ENCODE peak calls at places on chromosomes 6 and 20, in ten cellular contexts. One of them, this sample, is unnamed.

GRCh38 chr20:57544838-57545564 is 15.9 kb upstream of the PCK1 start:
- DNase-seq in effector CD4-positive, alpha-beta T cell: no peak
- DNase-seq in left cardiac atrium: no peak
- DNase-seq in NCI-H446 treated with DMSO at 0.1 percent for 48 hours: no peak
- DNase-seq in NCI-H1092 treated with DMSO at 0.1 percent for 48 hours: no peak
- DNase-seq in amygdala: no peak
- DNase-seq in activated naive CD8-positive, alpha-beta T cell treated with anti-CD3 and anti-CD28 coated beads, Interleukin-2, amount 10 ng/mL, durations not matched to agents 7 days and 5 days: no peak
- DNase-seq in astrocyte of the spinal cord: no peak
- DNase-seq in LoVo: peak
- DNase-seq in GM13977: no peak
- DNase-seq in this sample: no peak

GRCh38 chr20:58624687-58625086 is 26.4 kb upstream of the STX16 start:
- DNase-seq in activated naive CD8-positive, alpha-beta T cell treated with anti-CD3 and anti-CD28 coated beads, Interleukin-2, amount 10 ng/mL, durations not matched to agents 7 days and 5 days: no peak
- DNase-seq in amygdala: no peak
- DNase-seq in astrocyte of the spinal cord: no peak
- DNase-seq in effector CD4-positive, alpha-beta T cell: no peak
- DNase-seq in LoVo: no peak
- DNase-seq in GM13977: no peak
- DNase-seq in NCI-H446 treated with DMSO at 0.1 percent for 48 hours: no peak
- DNase-seq in left cardiac atrium: no peak
- DNase-seq in NCI-H1092 treated with DMSO at 0.1 percent for 48 hours: no peak
- DNase-seq in this sample: peak

GRCh38 chr20:42611423-42611822 is 578.3 kb downstream of the PTPRT start:
- DNase-seq in effector CD4-positive, alpha-beta T cell: no peak
- DNase-seq in NCI-H1092 treated with DMSO at 0.1 percent for 48 hours: no peak
- DNase-seq in left cardiac atrium: no peak
- DNase-seq in NCI-H446 treated with DMSO at 0.1 percent for 48 hours: no peak
- DNase-seq in astrocyte of the spinal cord: no peak
- DNase-seq in GM13977: no peak
- DNase-seq in LoVo: no peak
- DNase-seq in amygdala: no peak
- DNase-seq in activated naive CD8-positive, alpha-beta T cell treated with anti-CD3 and anti-CD28 coated beads, Interleukin-2, amount 10 ng/mL, durations not matched to agents 7 days and 5 days: no peak
- DNase-seq in this sample: no peak

GRCh38 chr6:32973144-32973854 is 4.9 kb downstream of the BRD2 start:
- DNase-seq in amygdala: no peak
- DNase-seq in GM13977: peak
- DNase-seq in NCI-H446 treated with DMSO at 0.1 percent for 48 hours: no peak
- DNase-seq in activated naive CD8-positive, alpha-beta T cell treated with anti-CD3 and anti-CD28 coated beads, Interleukin-2, amount 10 ng/mL, durations not matched to agents 7 days and 5 days: no peak
- DNase-seq in NCI-H1092 treated with DMSO at 0.1 percent for 48 hours: peak
- DNase-seq in LoVo: no peak
- DNase-seq in left cardiac atrium: peak
- DNase-seq in effector CD4-positive, alpha-beta T cell: peak
- DNase-seq in astrocyte of the spinal cord: no peak
- DNase-seq in this sample: peak

GRCh38 chr6:144217264-144217663 is 66.9 kb downstream of the STX11 start:
- DNase-seq in left cardiac atrium: no peak
- DNase-seq in effector CD4-positive, alpha-beta T cell: no peak
- DNase-seq in amygdala: no peak
- DNase-seq in astrocyte of the spinal cord: no peak
- DNase-seq in GM13977: no peak
- DNase-seq in NCI-H1092 treated with DMSO at 0.1 percent for 48 hours: no peak
- DNase-seq in activated naive CD8-positive, alpha-beta T cell treated with anti-CD3 and anti-CD28 coated beads, Interleukin-2, amount 10 ng/mL, durations not matched to agents 7 days and 5 days: no peak
- DNase-seq in NCI-H446 treated with DMSO at 0.1 percent for 48 hours: no peak
- DNase-seq in LoVo: no peak
- DNase-seq in this sample: no peak

GRCh38 chr6:161922631-161923119 is 648.8 kb upstream of the AGPAT4 start:
- DNase-seq in amygdala: peak
- DNase-seq in NCI-H1092 treated with DMSO at 0.1 percent for 48 hours: peak
- DNase-seq in effector CD4-positive, alpha-beta T cell: no peak
- DNase-seq in GM13977: no peak
- DNase-seq in astrocyte of the spinal cord: peak
- DNase-seq in NCI-H446 treated with DMSO at 0.1 percent for 48 hours: no peak
- DNase-seq in activated naive CD8-positive, alpha-beta T cell treated with anti-CD3 and anti-CD28 coated beads, Interleukin-2, amount 10 ng/mL, durations not matched to agents 7 days and 5 days: peak
- DNase-seq in left cardiac atrium: peak
- DNase-seq in LoVo: peak
- DNase-seq in this sample: no peak

GRCh38 chr6:2791124-2792050 is 26.2 kb downstream of the WRNIP1 start:
- DNase-seq in activated naive CD8-positive, alpha-beta T cell treated with anti-CD3 and anti-CD28 coated beads, Interleukin-2, amount 10 ng/mL, durations not matched to agents 7 days and 5 days: no peak
- DNase-seq in NCI-H1092 treated with DMSO at 0.1 percent for 48 hours: peak
- DNase-seq in GM13977: peak
- DNase-seq in left cardiac atrium: peak
- DNase-seq in LoVo: peak
- DNase-seq in effector CD4-positive, alpha-beta T cell: peak
- DNase-seq in NCI-H446 treated with DMSO at 0.1 percent for 48 hours: peak
- DNase-seq in astrocyte of the spinal cord: peak
- DNase-seq in amygdala: peak
- DNase-seq in this sample: no peak

GRCh38 chr6:104952911-104953409 is 3.9 kb upstream of the LIN28B start:
- DNase-seq in effector CD4-positive, alpha-beta T cell: no peak
- DNase-seq in GM13977: no peak
- DNase-seq in left cardiac atrium: no peak
- DNase-seq in amygdala: no peak
- DNase-seq in LoVo: no peak
- DNase-seq in NCI-H1092 treated with DMSO at 0.1 percent for 48 hours: no peak
- DNase-seq in NCI-H446 treated with DMSO at 0.1 percent for 48 hours: no peak
- DNase-seq in activated naive CD8-positive, alpha-beta T cell treated with anti-CD3 and anti-CD28 coated beads, Interleukin-2, amount 10 ng/mL, durations not matched to agents 7 days and 5 days: no peak
- DNase-seq in astrocyte of the spinal cord: no peak
- DNase-seq in this sample: no peak

GRCh38 chr6:90288404-90288803 is 8.2 kb downstream of the BACH2 start:
- DNase-seq in GM13977: no peak
- DNase-seq in LoVo: no peak
- DNase-seq in amygdala: no peak
- DNase-seq in NCI-H446 treated with DMSO at 0.1 percent for 48 hours: no peak
- DNase-seq in activated naive CD8-positive, alpha-beta T cell treated with anti-CD3 and anti-CD28 coated beads, Interleukin-2, amount 10 ng/mL, durations not matched to agents 7 days and 5 days: no peak
- DNase-seq in effector CD4-positive, alpha-beta T cell: no peak
- DNase-seq in astrocyte of the spinal cord: peak
- DNase-seq in NCI-H1092 treated with DMSO at 0.1 percent for 48 hours: no peak
- DNase-seq in left cardiac atrium: no peak
- DNase-seq in this sample: no peak

GRCh38 chr6:160297310-160297709 is 38.7 kb upstream of the SLC22A2 start:
- DNase-seq in left cardiac atrium: no peak
- DNase-seq in amygdala: no peak
- DNase-seq in activated naive CD8-positive, alpha-beta T cell treated with anti-CD3 and anti-CD28 coated beads, Interleukin-2, amount 10 ng/mL, durations not matched to agents 7 days and 5 days: no peak
- DNase-seq in effector CD4-positive, alpha-beta T cell: no peak
- DNase-seq in LoVo: no peak
- DNase-seq in NCI-H446 treated with DMSO at 0.1 percent for 48 hours: no peak
- DNase-seq in astrocyte of the spinal cord: no peak
- DNase-seq in GM13977: no peak
- DNase-seq in NCI-H1092 treated with DMSO at 0.1 percent for 48 hours: no peak
- DNase-seq in this sample: no peak

GRCh38 chr6:3997144-3997770 is 81.7 kb downstream of the FAM217A start:
- DNase-seq in amygdala: no peak
- DNase-seq in left cardiac atrium: no peak
- DNase-seq in activated naive CD8-positive, alpha-beta T cell treated with anti-CD3 and anti-CD28 coated beads, Interleukin-2, amount 10 ng/mL, durations not matched to agents 7 days and 5 days: no peak
- DNase-seq in effector CD4-positive, alpha-beta T cell: no peak
- DNase-seq in NCI-H1092 treated with DMSO at 0.1 percent for 48 hours: no peak
- DNase-seq in NCI-H446 treated with DMSO at 0.1 percent for 48 hours: no peak
- DNase-seq in GM13977: no peak
- DNase-seq in astrocyte of the spinal cord: peak
- DNase-seq in LoVo: no peak
- DNase-seq in this sample: no peak

GRCh38 chr20:3072530-3073250 is 1.3 kb downstream of the OXT start:
- DNase-seq in amygdala: no peak
- DNase-seq in effector CD4-positive, alpha-beta T cell: no peak
- DNase-seq in left cardiac atrium: no peak
- DNase-seq in NCI-H446 treated with DMSO at 0.1 percent for 48 hours: no peak
- DNase-seq in LoVo: no peak
- DNase-seq in GM13977: peak
- DNase-seq in astrocyte of the spinal cord: no peak
- DNase-seq in NCI-H1092 treated with DMSO at 0.1 percent for 48 hours: no peak
- DNase-seq in activated naive CD8-positive, alpha-beta T cell treated with anti-CD3 and anti-CD28 coated beads, Interleukin-2, amount 10 ng/mL, durations not matched to agents 7 days and 5 days: no peak
- DNase-seq in this sample: peak

GRCh38 chr6:135250751-135251356 is 69.7 kb downstream of the MYB start:
- DNase-seq in NCI-H1092 treated with DMSO at 0.1 percent for 48 hours: no peak
- DNase-seq in activated naive CD8-positive, alpha-beta T cell treated with anti-CD3 and anti-CD28 coated beads, Interleukin-2, amount 10 ng/mL, durations not matched to agents 7 days and 5 days: no peak
- DNase-seq in LoVo: no peak
- DNase-seq in astrocyte of the spinal cord: no peak
- DNase-seq in amygdala: no peak
- DNase-seq in NCI-H446 treated with DMSO at 0.1 percent for 48 hours: no peak
- DNase-seq in GM13977: no peak
- DNase-seq in left cardiac atrium: no peak
- DNase-seq in effector CD4-positive, alpha-beta T cell: no peak
- DNase-seq in this sample: no peak

GRCh38 chr20:16707674-16708073 is 22.2 kb upstream of the SNRPB2 start:
- DNase-seq in astrocyte of the spinal cord: no peak
- DNase-seq in LoVo: no peak
- DNase-seq in GM13977: no peak
- DNase-seq in NCI-H446 treated with DMSO at 0.1 percent for 48 hours: no peak
- DNase-seq in effector CD4-positive, alpha-beta T cell: no peak
- DNase-seq in NCI-H1092 treated with DMSO at 0.1 percent for 48 hours: no peak
- DNase-seq in activated naive CD8-positive, alpha-beta T cell treated with anti-CD3 and anti-CD28 coated beads, Interleukin-2, amount 10 ng/mL, durations not matched to agents 7 days and 5 days: no peak
- DNase-seq in left cardiac atrium: no peak
- DNase-seq in amygdala: no peak
- DNase-seq in this sample: no peak

GRCh38 chr6:4805553-4806307 is 29.5 kb downstream of the CDYL start:
- DNase-seq in NCI-H446 treated with DMSO at 0.1 percent for 48 hours: no peak
- DNase-seq in left cardiac atrium: peak
- DNase-seq in GM13977: no peak
- DNase-seq in LoVo: peak
- DNase-seq in amygdala: peak
- DNase-seq in effector CD4-positive, alpha-beta T cell: no peak
- DNase-seq in astrocyte of the spinal cord: peak
- DNase-seq in activated naive CD8-positive, alpha-beta T cell treated with anti-CD3 and anti-CD28 coated beads, Interleukin-2, amount 10 ng/mL, durations not matched to agents 7 days and 5 days: no peak
- DNase-seq in NCI-H1092 treated with DMSO at 0.1 percent for 48 hours: peak
- DNase-seq in this sample: peak

This sample was measured in kidney.